ENCODE peak calls at places on chromosome 17, in ten cellular contexts. V is substantia nigra; W is central memory CD8-positive, alpha-beta T cell; R is tibial artery; D is GM19239; F is NCI-H1930; X is stimulated activated CD4-positive, alpha-beta T cell treated with anti-CD3 and anti-CD28 coated beads, Interleukin-12 subunit alpha, Interleukin-12 subunit beta, amount 100 ng/mL, for 48 hours; Y is T1000; G is dorsolateral prefrontal cortex; M is RCC 7860. Z is an unnamed sample.

GRCh38 chr17:7215652-7216139 is 3.9 kb downstream of the DLG4 start:
- DNase-seq in R (no peak), X (no peak), G (no peak), D (no peak), M (no peak), V (no peak), F (no peak), W (no peak), Y (no peak), Z (no peak)

GRCh38 chr17:1039119-1039507 is 42.2 kb downstream of the TIMM22 start:
- DNase-seq in D (no peak), M (no peak), W (no peak), V (no peak), Y (no peak), X (no peak), G (no peak), R (no peak), F (no peak), Z (no peak)

GRCh38 chr17:28663723-28664122 is 1.7 kb downstream of the SUPT6H start:
- DNase-seq in Y (no peak), G (no peak), F (no peak), R (no peak), V (no peak), W (no peak), D (no peak), X (no peak), M (no peak), Z (no peak)

GRCh38 chr17:63285566-63285965 is 160.5 kb downstream of the CYB561 start:
- DNase-seq in M (no peak), V (no peak), D (no peak), X (no peak), Y (no peak), G (no peak), F (no peak), W (no peak), R (no peak), Z (no peak)

GRCh38 chr17:29645516-29646051 is 22.9 kb upstream of the CORO6 start:
- DNase-seq in M (no peak), W (no peak), D (no peak), V (peak; percentile 37), X (no peak), R (peak; percentile 96), Y (no peak), F (no peak), G (no peak), Z (no peak)

GRCh38 chr17:7019839-7020519 is 2.9 kb upstream of the BCL6B start:
- DNase-seq in V (peak; percentile 72), G (no peak), X (no peak), D (no peak), M (no peak), W (no peak), R (no peak), Y (no peak), F (peak; percentile 36), Z (peak; percentile 54)

GRCh38 chr17:74117999-74118421 is 85.5 kb upstream of the RPL38 start:
- DNase-seq in R (no peak), Y (no peak), D (no peak), G (no peak), W (no peak), F (no peak), V (no peak), M (no peak), X (no peak), Z (no peak)

GRCh38 chr17:2406903-2407790 is 6.3 kb upstream of the MNT start:
- DNase-seq in D (no peak), Y (peak; percentile 78), X (peak; percentile 23), W (no peak), M (peak; percentile 94), R (peak; percentile 84), V (no peak), F (no peak), G (no peak), Z (peak; percentile 78)

GRCh38 chr17:2693561-2694380 is 17.8 kb downstream of the CLUH start:
- DNase-seq in F (no peak), D (peak; percentile 13), Y (no peak), W (no peak), G (no peak), R (peak; percentile 17), X (no peak), M (no peak), V (no peak), Z (no peak)

GRCh38 chr17:10172778-10173177 is 25.6 kb downstream of the GAS7 start:
- DNase-seq in X (no peak), Y (no peak), M (no peak), V (no peak), D (no peak), R (no peak), G (no peak), W (no peak), F (no peak), Z (no peak)

GRCh38 chr17:63529711-63530556 is 6.8 kb downstream of the KCNH6 start:
- DNase-seq in G (no peak), R (no peak), Y (no peak), W (no peak), V (no peak), F (no peak), D (no peak), X (no peak), M (no peak), Z (no peak)

GRCh38 chr17:74523308-74523707 is 8.0 kb downstream of the CD300LB start:
- DNase-seq in G (no peak), F (no peak), Y (no peak), X (no peak), M (no peak), V (no peak), D (no peak), W (no peak), R (no peak), Z (no peak)

GRCh38 chr17:45229681-45230409 is 8.2 kb downstream of the FMNL1 start:
- DNase-seq in Y (no peak), X (no peak), V (no peak), W (no peak), R (no peak), D (no peak), F (no peak), G (no peak), M (no peak), Z (no peak)

GRCh38 chr17:8964801-8965393 is 610 bp downstream of the PIK3R5 start:
- DNase-seq in V (no peak), F (no peak), X (no peak), W (no peak), R (no peak), D (no peak), G (no peak), M (no peak), Y (no peak), Z (no peak)

Z was measured in H54.